ENCODE peak calls at places on chromosomes 6 and 20, in six cellular contexts. L is K562, Q is HepG2, P is GM12892, G is H1, V is GM12878. C is an unnamed sample.

GRCh38 chr6:25709761-25710160 is 44.8 kb upstream of the SLC17A4 start:
- DNase-seq in L (no peak), Q (peak), P (no peak), G (no peak), V (no peak), C (no peak)

GRCh38 chr20:20466341-20466879 is 98.5 kb downstream of the INSM1 start:
- DNase-seq in L (no peak), Q (no peak), P (no peak), G (no peak), V (peak), C (no peak)

GRCh38 chr6:44622555-44622954 is 235.0 kb downstream of the CDC5L start:
- DNase-seq in L (no peak), Q (no peak), P (no peak), G (no peak), V (no peak), C (no peak)

GRCh38 chr6:15350386-15351083 is 104.7 kb downstream of the JARID2 start:
- DNase-seq in L (no peak), Q (no peak), P (no peak), G (no peak), V (no peak), C (no peak)

GRCh38 chr6:151497935-151498726 is 4.3 kb downstream of the CCDC170 start:
- DNase-seq in L (no peak), Q (peak), P (no peak), G (no peak), V (no peak), C (no peak)

GRCh38 chr6:14807130-14807529 is 438.7 kb upstream of the JARID2 start:
- DNase-seq in L (no peak), Q (no peak), P (no peak), G (no peak), V (no peak), C (no peak)

GRCh38 chr6:23181301-23182110 is 612.1 kb downstream of the HDGFL1 start:
- DNase-seq in L (no peak), Q (no peak), P (no peak), G (no peak), V (no peak), C (no peak)

GRCh38 chr6:118580585-118581419 is 32.7 kb downstream of the PLN start:
- DNase-seq in L (peak), Q (peak), P (peak), G (peak), V (no peak), C (peak)

GRCh38 chr6:139050770-139051313 is 22.3 kb downstream of the ABRACL start:
- DNase-seq in L (no peak), Q (no peak), P (no peak), G (no peak), V (no peak), C (no peak)

GRCh38 chr6:100504786-100505737 is 40.3 kb upstream of the SIM1 start:
- DNase-seq in L (no peak), Q (no peak), P (no peak), G (no peak), V (no peak), C (no peak)

GRCh38 chr20:17281478-17281877 is 54.6 kb downstream of the PCSK2 start:
- DNase-seq in L (peak), Q (peak), P (no peak), G (no peak), V (no peak), C (no peak)

GRCh38 chr6:104711371-104711770 is 148.3 kb downstream of the HACE1 start:
- DNase-seq in L (no peak), Q (peak), P (no peak), G (no peak), V (no peak), C (no peak)

GRCh38 chr6:44697333-44697732 is 309.8 kb downstream of the CDC5L start:
- DNase-seq in L (no peak), Q (no peak), P (no peak), G (no peak), V (no peak), C (no peak)

GRCh38 chr6:47737406-47737805 is 39.0 kb downstream of the ADGRF4 start:
- DNase-seq in L (no peak), Q (no peak), P (no peak), G (no peak), V (no peak), C (no peak)

GRCh38 chr6:15474196-15474595 is 188.6 kb downstream of the DTNBP1 start:
- DNase-seq in L (no peak), Q (no peak), P (no peak), G (no peak), V (no peak), C (no peak)

GRCh38 chr20:54133434-54134427 is 40.1 kb downstream of the CYP24A1 start:
- DNase-seq in L (no peak), Q (peak), P (no peak), G (no peak), V (no peak), C (no peak)

GRCh38 chr6:83038246-83038645 is 27.4 kb downstream of the UBE3D start:
- DNase-seq in L (no peak), Q (no peak), P (no peak), G (no peak), V (no peak), C (no peak)

GRCh38 chr6:105940990-105941389 is 145.1 kb upstream of the PRDM1 start:
- DNase-seq in L (no peak), Q (no peak), P (no peak), G (no peak), V (no peak), C (no peak)

GRCh38 chr6:148495029-148495428 is 152.4 kb downstream of the SASH1 start:
- DNase-seq in L (no peak), Q (no peak), P (no peak), G (no peak), V (no peak), C (no peak)

GRCh38 chr20:37729909-37730308 is 36.1 kb downstream of the CTNNBL1 start:
- DNase-seq in L (no peak), Q (no peak), P (no peak), G (no peak), V (no peak), C (no peak)

GRCh38 chr20:62732766-62733165 is 24.1 kb downstream of the NTSR1 start:
- DNase-seq in L (no peak), Q (no peak), P (no peak), G (no peak), V (no peak), C (no peak)

GRCh38 chr6:12640438-12640837 is 76.1 kb upstream of the PHACTR1 start:
- DNase-seq in L (no peak), Q (no peak), P (no peak), G (no peak), V (no peak), C (no peak)

GRCh38 chr6:34475167-34476047 is 9.5 kb downstream of the PACSIN1 start:
- DNase-seq in L (no peak), Q (no peak), P (no peak), G (no peak), V (no peak), C (no peak)

GRCh38 chr6:165646484-165646883 is 16.6 kb downstream of the PDE10A start:
- DNase-seq in L (no peak), Q (no peak), P (no peak), G (no peak), V (no peak), C (no peak)

GRCh38 chr6:141398954-141399353 is 733.8 kb upstream of the GJE1 start:
- DNase-seq in L (no peak), Q (no peak), P (no peak), G (no peak), V (no peak), C (no peak)

GRCh38 chr6:144190593-144190992 is 40.3 kb downstream of the STX11 start:
- DNase-seq in L (no peak), Q (no peak), P (no peak), G (no peak), V (no peak), C (no peak)

GRCh38 chr6:112562348-112563220 is 215.5 kb downstream of the RFPL4B start:
- DNase-seq in L (no peak), Q (no peak), P (no peak), G (no peak), V (no peak), C (no peak)

GRCh38 chr6:132333639-132334516 is 67.4 kb downstream of the MOXD1 start:
- DNase-seq in L (no peak), Q (peak), P (no peak), G (peak), V (no peak), C (no peak)

GRCh38 chr20:58086763-58087566 is 141.5 kb downstream of the ANKRD60 start:
- DNase-seq in L (peak), Q (peak), P (no peak), G (no peak), V (no peak), C (peak)

GRCh38 chr6:133130863-133131262 is 110.3 kb upstream of the EYA4 start:
- DNase-seq in L (no peak), Q (peak), P (no peak), G (no peak), V (no peak), C (no peak)

GRCh38 chr6:37321101-37321500 is 32.7 kb upstream of the RNF8 start:
- DNase-seq in L (no peak), Q (no peak), P (no peak), G (no peak), V (no peak), C (no peak)

GRCh38 chr20:45306431-45306982 is at the start of gene RBPJL:
- DNase-seq in L (peak), Q (no peak), P (peak), G (no peak), V (no peak), C (no peak)

GRCh38 chr6:31834367-31834703 is 6.8 kb downstream of the HSPA1B start:
- DNase-seq in L (peak), Q (peak), P (peak), G (no peak), V (peak), C (peak)

GRCh38 chr20:25139061-25139705 is 56.3 kb upstream of the ENTPD6 start:
- DNase-seq in L (no peak), Q (peak), P (no peak), G (no peak), V (no peak), C (no peak)

GRCh38 chr6:154932562-154933027 is 62.5 kb upstream of the TIAM2 start:
- DNase-seq in L (no peak), Q (peak), P (no peak), G (no peak), V (no peak), C (no peak)

GRCh38 chr6:106520711-106521367 is 108.5 kb downstream of the RTN4IP1 start:
- DNase-seq in L (peak), Q (no peak), P (no peak), G (no peak), V (peak), C (no peak)

GRCh38 chr6:34102696-34103095 is 43.2 kb downstream of the GRM4 start:
- DNase-seq in L (no peak), Q (no peak), P (no peak), G (no peak), V (no peak), C (no peak)

GRCh38 chr20:44747166-44748004 is 1.7 kb downstream of the KCNK15 start:
- DNase-seq in L (peak), Q (peak), P (peak), G (peak), V (no peak), C (peak)

DNA sequence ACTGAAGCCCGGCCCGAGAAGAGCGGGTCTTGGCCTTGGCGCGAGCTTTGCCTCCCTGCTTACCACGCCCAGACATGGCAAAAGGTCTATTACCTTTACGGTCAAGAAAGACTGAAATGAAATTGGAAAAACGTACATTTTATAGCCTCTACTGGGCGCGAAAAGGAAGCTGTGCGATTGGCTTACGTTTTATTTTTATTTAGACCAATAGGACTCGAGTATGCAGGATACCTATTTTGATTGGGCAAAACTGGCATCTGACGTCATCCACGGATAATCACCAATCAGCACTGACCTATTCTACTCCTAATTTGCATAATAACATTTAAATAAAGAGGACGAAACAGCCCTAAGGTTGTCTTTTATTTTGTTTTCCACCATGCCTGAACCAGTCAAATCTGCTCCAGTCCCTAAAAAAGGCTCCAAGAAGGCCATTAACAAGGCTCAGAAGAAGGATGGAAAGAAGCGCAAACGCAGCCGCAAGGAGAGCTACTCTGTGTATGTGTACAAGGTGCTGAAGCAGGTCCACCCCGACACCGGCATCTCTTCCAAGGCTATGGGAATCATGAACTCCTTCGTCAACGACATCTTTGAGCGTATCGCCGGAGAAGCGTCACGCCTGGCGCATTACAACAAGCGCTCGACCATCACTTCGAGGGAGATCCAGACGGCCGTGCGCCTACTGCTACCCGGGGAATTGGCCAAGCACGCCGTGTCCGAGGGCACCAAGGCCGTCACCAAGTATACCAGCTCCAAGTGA is 97.4 kb downstream of the OR2B2 start:
- DNase-seq in L (no peak), Q (peak), P (no peak), G (peak), V (peak), C (no peak)
- TF ChIP-seq POLR2A in L (no peak), Q (no peak), P (peak), G (peak), V (peak), C (peak)

GRCh38 chr6:43163899-43164298 is 7.2 kb upstream of the SRF start:
- DNase-seq in L (no peak), Q (no peak), P (no peak), G (no peak), V (no peak), C (no peak)
- TF ChIP-seq POLR2AphosphoS5 in L (no peak), Q (no peak), P (no peak), G (no peak), V (no peak), C (no peak)

DNA sequence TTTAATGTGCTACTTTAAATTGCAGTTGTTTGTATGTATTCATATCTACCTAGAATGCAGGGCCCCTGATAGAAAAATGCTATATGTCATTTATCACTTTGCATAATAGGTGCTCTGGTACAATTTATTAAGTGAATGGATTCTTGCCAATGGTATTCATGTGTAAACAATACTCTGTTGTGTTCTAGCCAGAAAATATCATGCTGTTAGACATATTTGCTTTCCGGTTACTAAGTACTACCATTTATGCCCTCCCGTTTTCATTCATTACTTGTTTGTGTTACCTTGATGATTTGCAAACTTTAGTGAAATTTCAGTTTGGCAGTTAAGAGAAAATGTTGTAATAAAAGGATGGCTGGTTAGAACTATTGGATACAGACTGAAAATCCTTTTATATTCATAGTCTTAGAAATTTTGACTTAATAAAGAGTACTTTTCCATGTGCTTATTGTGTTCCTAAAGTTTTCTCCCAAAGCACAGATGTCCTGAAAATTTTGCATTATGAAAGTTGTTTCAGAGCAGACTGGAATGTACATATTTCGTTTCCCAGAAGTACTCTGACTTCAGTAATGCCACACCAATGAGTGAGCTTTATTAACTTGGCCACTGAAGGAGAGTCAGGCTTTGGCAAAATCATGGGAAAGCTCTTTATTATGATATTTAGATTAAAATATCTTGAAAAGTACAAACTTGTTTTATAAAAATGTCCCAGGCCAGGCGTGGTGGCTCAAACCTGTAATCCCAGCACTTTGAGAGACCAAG is 31.5 kb downstream of the RPF2 start:
- DNase-seq in L (no peak), Q (no peak), P (no peak), G (no peak), V (no peak), C (no peak)
- TF ChIP-seq TAF1 in L (no peak), Q (no peak), P (no peak), G (no peak), V (no peak), C (no peak)

DNA sequence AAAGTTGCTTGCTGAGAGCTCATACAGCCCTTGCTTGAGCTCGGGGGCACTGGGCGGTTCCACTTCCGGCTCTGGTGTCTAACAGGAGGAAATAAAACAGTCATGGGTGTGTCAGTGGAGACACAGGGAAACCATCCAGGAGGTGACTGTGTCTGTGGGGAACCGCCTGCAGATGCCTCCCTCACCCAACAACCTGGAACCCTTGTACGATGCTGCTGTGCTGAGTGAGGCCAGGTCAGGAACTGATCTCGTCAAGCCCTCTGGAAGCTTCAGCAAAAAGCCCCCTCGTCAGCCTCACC is 15.5 kb downstream of the TXNDC5 start:
- DNase-seq in L (no peak), Q (no peak), P (no peak), G (no peak), V (no peak), C (no peak)
- TF ChIP-seq POLR2A in L (no peak), Q (no peak), P (no peak), G (no peak), V (no peak), C (no peak)

C was measured in GM12891.